ENCODE peak calls at places on chromosomes 6 and 20, in ten cellular contexts. R, N, H, B, M, Q, L, A, V and O are unnamed samples. For H3K4me1 and H3K36me3, the result is how much of the 10 kb centered on the place peaks cover.

GRCh38 chr20:11791316-11792228 is 126.1 kb upstream of the BTBD3 start:
- DNase-seq in Q (no peak), A (no peak), L (no peak), H (peak), B (peak), V (no peak), R (no peak), M (no peak), N (no peak), O (no peak)

GRCh38 chr6:24991748-24992467 is 56.1 kb upstream of the RIPOR2 start:
- DNase-seq in N (peak), Q (peak), R (no peak), L (peak), H (peak), V (peak), B (peak), A (peak), M (peak), O (peak)

GRCh38 chr6:27591660-27592059 is 118.8 kb upstream of the ZNF184 start:
- DNase-seq in A (no peak), L (no peak), N (no peak), H (peak), M (no peak), Q (no peak), B (peak), V (peak), R (no peak), O (peak)

GRCh38 chr6:1558388-1558787 is 51.3 kb upstream of the FOXC1 start:
- DNase-seq in L (no peak), B (no peak), A (no peak), N (no peak), R (no peak), H (no peak), Q (no peak), M (no peak), V (no peak), O (no peak)

GRCh38 chr6:130116273-130116672 is 97.9 kb downstream of the L3MBTL3 start:
- DNase-seq in B (no peak), V (no peak), R (no peak), H (no peak), N (no peak), A (no peak), M (no peak), L (no peak), Q (no peak), O (peak)

GRCh38 chr6:13908955-13909381 is 15.8 kb upstream of the RNF182 start:
- DNase-seq in L (peak), N (no peak), M (peak), H (peak), B (peak), Q (peak), R (no peak), V (peak), A (peak), O (peak)

GRCh38 chr6:149127212-149127611 is 190.3 kb upstream of the TAB2 start:
- DNase-seq in A (no peak), M (no peak), Q (no peak), N (no peak), H (no peak), V (no peak), R (no peak), L (no peak), B (no peak), O (no peak)

GRCh38 chr6:83985308-83985713 is 48.3 kb upstream of the MRAP2 start:
- DNase-seq in N (no peak), B (no peak), M (no peak), Q (no peak), A (no peak), V (no peak), R (no peak), L (no peak), H (no peak), O (no peak)

GRCh38 chr6:142823579-142823902 is 121.4 kb downstream of the HIVEP2 start:
- DNase-seq in M (no peak), A (no peak), L (no peak), R (no peak), N (no peak), H (no peak), Q (no peak), V (no peak), B (no peak), O (no peak)

GRCh38 chr6:21479140-21479539 is 114.4 kb upstream of the SOX4 start:
- DNase-seq in M (no peak), R (no peak), Q (no peak), V (no peak), A (peak), N (no peak), H (no peak), B (no peak), L (peak), O (peak)

GRCh38 chr6:55141611-55142010 is 32.7 kb upstream of the HCRTR2 start:
- DNase-seq in A (no peak), N (no peak), Q (no peak), L (no peak), B (no peak), M (no peak), V (no peak), H (no peak), R (no peak), O (no peak)

GRCh38 chr6:100482698-100483097 is 18.0 kb upstream of the SIM1 start:
- DNase-seq in H (no peak), B (no peak), R (no peak), Q (no peak), L (no peak), V (no peak), N (no peak), M (no peak), A (no peak), O (no peak)

GRCh38 chr20:50628326-50628725 is 63.0 kb downstream of the RIPOR3 start:
- DNase-seq in A (no peak), L (no peak), B (no peak), M (no peak), V (peak), R (no peak), Q (no peak), H (no peak), N (no peak), O (no peak)

GRCh38 chr6:67897998-67898607 is 737.0 kb upstream of the ADGRB3 start:
- DNase-seq in N (no peak), H (no peak), R (no peak), B (no peak), V (no peak), Q (no peak), A (no peak), L (no peak), M (no peak), O (no peak)

GRCh38 chr20:3486850-3487249 is 16.0 kb downstream of the ATRN start:
- DNase-seq in N (no peak), B (no peak), M (no peak), Q (no peak), H (no peak), R (no peak), V (no peak), L (no peak), A (no peak), O (no peak)

GRCh38 chr6:125367036-125367782 is 65.4 kb upstream of the HDDC2 start:
- DNase-seq in Q (no peak), H (no peak), L (no peak), V (no peak), R (no peak), N (no peak), A (no peak), M (no peak), B (no peak), O (no peak)

GRCh38 chr20:5918856-5919633 is 31.3 kb downstream of the TRMT6 start:
- DNase-seq in H (peak), Q (no peak), B (no peak), M (peak), R (no peak), A (no peak), L (no peak), V (no peak), N (no peak), O (no peak)

GRCh38 chr6:110173506-110174132 is 5.9 kb downstream of the WASF1 start:
- DNase-seq in A (no peak), V (peak), Q (no peak), R (no peak), H (peak), L (no peak), N (no peak), M (no peak), B (no peak), O (no peak)

GRCh38 chr6:167350731-167351655 is 26.1 kb downstream of the TTLL2 start:
- DNase-seq in V (peak), Q (peak), R (peak), B (peak), H (peak), N (peak), A (peak), M (peak), L (peak), O (peak)

GRCh38 chr6:131995924-131996323 is 44.8 kb upstream of the CCN2 start:
- DNase-seq in M (no peak), L (no peak), V (no peak), A (no peak), N (no peak), R (no peak), B (peak), H (no peak), Q (no peak), O (no peak)

GRCh38 chr6:32148722-32149576 is 2.8 kb downstream of the PRRT1 start:
- DNase-seq in L (peak), V (peak), N (peak), A (peak), H (peak), Q (peak), R (peak), M (peak), B (no peak), O (peak)

GRCh38 chr20:50366270-50367103 is 143.7 kb upstream of the PTPN1 start:
- DNase-seq in N (no peak), A (peak), R (no peak), L (peak), M (peak), V (no peak), Q (no peak), H (no peak), B (no peak), O (no peak)

GRCh38 chr6:138588805-138589434 is 89.6 kb upstream of the NHSL1 start:
- DNase-seq in B (peak), R (no peak), N (no peak), H (peak), Q (no peak), V (peak), L (peak), A (peak), M (peak), O (peak)

GRCh38 chr6:7176208-7176607 is 68.4 kb downstream of the RREB1 start:
- DNase-seq in Q (no peak), B (peak), V (no peak), H (peak), A (no peak), L (no peak), N (no peak), R (no peak), M (no peak), O (no peak)

GRCh38 chr6:108543165-108543940 is 17.4 kb upstream of the FOXO3 start:
- DNase-seq in Q (no peak), R (no peak), N (no peak), L (no peak), H (no peak), B (no peak), A (no peak), M (no peak), V (no peak), O (peak)

GRCh38 chr20:37251836-37252477 is 9.7 kb downstream of the GHRH start:
- DNase-seq in M (no peak), L (no peak), A (no peak), R (no peak), B (no peak), H (peak), N (no peak), Q (no peak), V (peak), O (no peak)

GRCh38 chr20:63652192-63652980 is 838 bp downstream of the STMN3 start:
- DNase-seq in B (no peak), N (peak), Q (no peak), H (peak), V (peak), M (peak), A (no peak), L (no peak), R (no peak), O (no peak)

GRCh38 chr6:139679516-139680179 is 305.2 kb upstream of the CITED2 start:
- DNase-seq in B (peak), H (no peak), Q (no peak), N (no peak), A (no peak), V (no peak), R (no peak), M (no peak), L (no peak), O (no peak)

GRCh38 chr6:157056275-157056674 is 267.0 kb downstream of the TMEM242 start:
- DNase-seq in B (no peak), R (no peak), H (no peak), N (no peak), Q (no peak), A (no peak), M (no peak), V (no peak), L (no peak), O (no peak)

GRCh38 chr6:75546401-75546800 is 52.8 kb upstream of the FILIP1 start:
- DNase-seq in M (no peak), V (peak), R (no peak), A (no peak), B (no peak), L (no peak), Q (no peak), H (no peak), N (no peak), O (peak)

GRCh38 chr6:78947962-78948361 is 80.6 kb downstream of the IRAK1BP1 start:
- DNase-seq in R (no peak), B (no peak), L (no peak), H (no peak), M (no peak), V (no peak), A (no peak), Q (no peak), N (no peak), O (no peak)

GRCh38 chr6:56732517-56732916 is 89.8 kb upstream of the DST start:
- DNase-seq in B (no peak), L (no peak), A (no peak), R (no peak), N (no peak), Q (no peak), H (no peak), M (no peak), V (no peak), O (no peak)
- H3K4me1 ChIP-seq in B (under half), L (under half), A (under half), R (under half), N (under half), Q (under half), H (under half), M (under half), V (under half), O (under half)

DNA sequence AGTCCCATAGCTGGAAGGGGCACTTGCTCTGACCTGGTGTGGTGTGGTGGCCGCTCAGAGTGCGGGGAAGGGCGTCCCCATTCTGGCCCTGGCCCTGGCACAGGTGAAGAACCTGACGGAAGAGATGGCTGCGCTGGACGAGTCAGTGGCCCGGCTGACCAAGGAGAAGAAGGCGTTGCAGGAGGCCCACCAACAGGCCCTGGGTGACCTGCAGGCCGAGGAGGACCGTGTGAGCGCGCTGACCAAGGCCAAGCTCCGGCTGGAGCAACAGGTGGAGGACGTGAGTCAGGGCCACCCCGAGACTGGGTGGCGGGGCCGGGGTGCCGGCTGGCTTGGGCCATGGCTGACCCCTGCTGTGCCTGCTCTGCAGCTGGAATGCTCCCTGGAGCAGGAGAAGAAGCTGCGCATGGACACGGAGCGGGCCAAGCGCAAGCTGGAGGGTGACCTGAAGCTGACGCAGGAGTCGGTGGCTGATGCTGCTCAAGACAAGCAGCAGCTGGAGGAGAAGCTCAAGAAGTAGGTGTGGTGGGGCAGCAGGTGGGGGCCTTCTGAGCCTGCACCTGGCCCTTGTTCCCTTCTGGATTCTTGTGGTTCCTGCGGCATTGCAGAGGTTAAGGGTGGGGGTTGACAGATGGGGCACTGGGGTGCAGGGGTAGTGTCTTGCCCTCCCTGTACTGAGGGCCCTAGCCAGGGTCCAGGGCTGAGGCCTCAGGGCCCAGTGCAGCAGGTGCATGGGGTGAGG is 40.7 kb downstream of the MYH7B start:
- DNase-seq in R (no peak), N (no peak), B (no peak), Q (no peak), A (no peak), L (no peak), M (no peak), H (no peak), V (no peak), O (no peak)
- H3K36me3 ChIP-seq in R (half or more), N (under half), B (half or more), Q (under half), A (half or more), L (half or more), M (under half), H (under half), V (under half), O (under half)

GRCh38 chr20:35303735-35304431 is 11.7 kb upstream of the FAM83C start:
- DNase-seq in A (peak), Q (peak), R (peak), M (peak), H (peak), N (peak), L (peak), V (peak), B (peak), O (peak)

GRCh38 chr20:35302421-35303335 is 10.5 kb upstream of the FAM83C start:
- DNase-seq in M (no peak), L (no peak), R (peak), A (no peak), Q (no peak), N (no peak), H (no peak), B (no peak), V (no peak), O (no peak)

GRCh38 chr20:35301426-35301825 is 9.2 kb upstream of the FAM83C start:
- DNase-seq in V (no peak), A (no peak), R (no peak), N (no peak), H (no peak), B (no peak), L (no peak), Q (no peak), M (no peak), O (no peak)

GRCh38 chr20:35304956-35305355 is 12.7 kb upstream of the FAM83C start:
- DNase-seq in N (no peak), V (no peak), B (no peak), H (peak), L (no peak), Q (no peak), R (peak), M (no peak), A (no peak), O (no peak)

DNA sequence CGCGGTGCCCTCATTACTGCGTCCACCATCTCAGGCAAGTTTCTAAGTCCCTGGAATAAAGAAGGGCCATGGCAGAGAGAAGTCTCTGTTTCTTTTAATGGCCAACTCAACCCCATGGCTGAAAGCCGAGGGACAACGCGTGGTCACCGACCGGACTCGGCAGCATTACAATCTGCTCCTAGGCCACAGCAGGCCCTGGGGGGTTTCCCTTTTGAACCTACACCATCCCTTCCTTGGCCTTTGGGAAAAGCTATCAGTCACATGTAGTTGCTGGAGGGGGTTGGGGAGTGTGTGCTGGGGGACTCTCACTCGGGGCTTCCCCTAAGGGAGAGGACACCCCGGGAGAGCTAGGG is 11.1 kb upstream of the FAM83C start:
- DNase-seq in V (no peak), H (no peak), M (no peak), A (no peak), R (peak), N (no peak), L (no peak), B (no peak), Q (no peak), O (no peak)
- H3K4me1 ChIP-seq in V (under half), H (under half), M (under half), A (under half), R (under half), N (under half), L (under half), B (under half), Q (under half), O (under half)

GRCh38 chr20:57654998-57655811 is 35.0 kb upstream of the ZBP1 start:
- DNase-seq in Q (no peak), M (no peak), N (peak), R (peak), B (no peak), H (peak), A (no peak), V (no peak), L (peak), O (no peak)

GRCh38 chr20:57653546-57653900 is 33.3 kb upstream of the ZBP1 start:
- DNase-seq in H (no peak), L (peak), N (peak), B (no peak), M (no peak), V (no peak), A (no peak), Q (no peak), R (peak), O (no peak)

GRCh38 chr20:57655812-57656161 is 35.6 kb upstream of the ZBP1 start:
- DNase-seq in H (no peak), R (peak), B (no peak), N (peak), Q (no peak), L (no peak), M (no peak), V (no peak), A (no peak), O (no peak)

GRCh38 chr20:57653910-57654309 is 33.7 kb upstream of the ZBP1 start:
- DNase-seq in L (peak), N (peak), H (no peak), R (peak), M (no peak), V (no peak), A (no peak), B (no peak), Q (no peak), O (no peak)

DNA sequence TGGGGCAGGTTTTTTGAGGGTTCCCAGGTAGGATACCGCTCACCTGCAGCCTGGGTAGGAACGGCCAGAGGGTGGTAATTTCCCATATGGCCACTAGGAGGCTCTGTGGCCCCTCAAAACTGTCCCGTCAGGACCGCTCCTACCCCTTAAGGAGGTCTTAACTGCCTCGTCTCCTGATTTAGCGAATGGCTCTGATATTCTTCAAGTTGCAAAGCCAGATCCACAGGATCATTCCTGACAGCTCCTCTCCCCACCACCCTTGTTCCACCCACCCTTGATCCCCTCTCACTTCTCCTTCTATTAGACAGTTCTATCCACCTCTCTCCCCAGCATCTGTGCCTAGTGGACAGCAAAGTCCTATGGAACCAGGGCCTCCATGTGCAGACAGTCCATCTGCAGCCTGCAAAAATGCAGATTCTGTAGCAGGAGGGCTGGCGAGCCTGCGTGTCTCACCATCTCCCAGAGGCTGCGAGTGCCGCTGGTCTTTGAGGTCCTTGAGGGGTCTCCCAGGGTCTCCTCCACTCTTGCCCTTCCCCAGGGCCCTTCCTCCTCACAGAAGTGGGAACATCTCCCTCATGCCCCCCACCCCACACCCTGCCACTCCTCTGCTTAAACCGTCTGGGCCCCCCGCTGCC is 34.3 kb upstream of the ZBP1 start:
- DNase-seq in A (peak), L (peak), M (peak), R (peak), V (peak), N (peak), B (peak), H (peak), Q (no peak), O (peak)
- H3K36me3 ChIP-seq in A (under half), L (under half), M (under half), R (under half), V (under half), N (under half), B (half or more), H (half or more), Q (under half), O (under half)

GRCh38 chr6:46792635-46793034 is 554 bp upstream of the MEP1A start:
- DNase-seq in R (no peak), A (no peak), M (no peak), Q (no peak), B (no peak), V (no peak), L (no peak), H (no peak), N (no peak), O (no peak)
- H3K4me1 ChIP-seq in R (under half), A (under half), M (under half), Q (under half), B (under half), V (under half), L (under half), H (under half), N (under half), O (under half)

GRCh38 chr6:71766796-71767195 is 119.6 kb upstream of the RIMS1 start:
- DNase-seq in R (no peak), M (no peak), Q (no peak), A (no peak), V (no peak), L (no peak), N (no peak), H (no peak), B (no peak), O (no peak)

GRCh38 chr6:71768356-71768755 is 118.0 kb upstream of the RIMS1 start:
- DNase-seq in Q (no peak), V (no peak), H (peak), A (no peak), L (no peak), B (no peak), M (no peak), N (no peak), R (no peak), O (no peak)
- H3K36me3 ChIP-seq in Q (under half), V (under half), H (under half), A (under half), L (under half), B (under half), M (under half), N (under half), R (under half), O (under half)